ENCODE peak calls at places on chromosomes 11 and 22, in four cellular contexts. F, L, W and Q are unnamed samples.

GRCh38 chr11:66070604-66071325 is 693 bp downstream of the PACS1 start:
- DNase-seq in F (peak; percentile 30), L (peak; percentile 54), W (no peak), Q (peak; percentile 84)

GRCh38 chr22:30843245-30843644 is 125.3 kb downstream of the MORC2 start:
- DNase-seq in F (no peak), L (peak; percentile 26), W (peak; percentile 69), Q (no peak)

GRCh38 chr22:49960967-49961600 is 512 bp downstream of the PIM3 start:
- DNase-seq in F (peak; percentile 50), L (no peak), W (peak; percentile 45), Q (peak; percentile 76)

GRCh38 chr22:28907311-28908008 is 24.1 kb downstream of the ZNRF3 start:
- DNase-seq in F (no peak), L (no peak), W (no peak), Q (no peak)

GRCh38 chr11:110091995-110092576 is 1.1 kb upstream of the ZC3H12C start:
- DNase-seq in F (no peak), L (peak; percentile 53), W (no peak), Q (peak; percentile 40)

GRCh38 chr11:65013130-65013691 is 749 bp upstream of the ARL2 start:
- DNase-seq in F (peak; percentile 93), L (peak; percentile 94), W (no peak), Q (peak; percentile 94)

GRCh38 chr11:637333-637592 is 194 bp downstream of the DRD4 start:
- DNase-seq in F (no peak), L (no peak), W (no peak), Q (no peak)

GRCh38 chr22:31448382-31448781 is 41.3 kb downstream of the EIF4ENIF1 start:
- DNase-seq in F (no peak), L (peak; percentile 20), W (no peak), Q (no peak)

GRCh38 chr11:128095459-128096096 is 491.8 kb downstream of the ETS1 start:
- DNase-seq in F (peak; percentile 20), L (peak; percentile 71), W (peak; percentile 84), Q (peak; percentile 83)

GRCh38 chr11:61477734-61478148 is 30.8 kb upstream of the LRRC10B start:
- DNase-seq in F (peak; percentile 60), L (peak; percentile 58), W (no peak), Q (peak; percentile 56)

GRCh38 chr11:102061276-102061675 is 14.0 kb downstream of the CFAP300 start:
- DNase-seq in F (no peak), L (peak; percentile 5), W (no peak), Q (peak; percentile 30)

GRCh38 chr11:68763926-68764657 is 12.8 kb upstream of the TESMIN start:
- DNase-seq in F (no peak), L (no peak), W (no peak), Q (no peak)

GRCh38 chr11:13160302-13160701 is 117.3 kb upstream of the BMAL1 start:
- DNase-seq in F (no peak), L (no peak), W (no peak), Q (no peak)

GRCh38 chr11:78808903-78809302 is 234.2 kb upstream of the NARS2 start:
- DNase-seq in F (no peak), L (no peak), W (no peak), Q (no peak)

GRCh38 chr11:33919645-33920044 is 27.8 kb upstream of the LMO2 start:
- DNase-seq in F (no peak), L (no peak), W (no peak), Q (no peak)

GRCh38 chr11:2742201-2742600 is 42.4 kb upstream of the KCNQ1OT1 start:
- DNase-seq in F (no peak), L (no peak), W (no peak), Q (no peak)

GRCh38 chr11:111969344-111969743 is 32.2 kb downstream of the DIXDC1 start:
- DNase-seq in F (no peak), L (no peak), W (no peak), Q (no peak)

GRCh38 chr11:61027141-61027840 is 55.8 kb downstream of the CD6 start:
- DNase-seq in F (no peak), L (no peak), W (no peak), Q (no peak)

GRCh38 chr11:104876324-104876723 is 21.9 kb downstream of the CASP12 start:
- DNase-seq in F (no peak), L (no peak), W (peak; percentile 49), Q (no peak)

GRCh38 chr11:67071420-67072284 is 15.0 kb downstream of the RHOD start:
- DNase-seq in F (peak; percentile 19), L (peak; percentile 87), W (peak; percentile 32), Q (peak; percentile 63)

GRCh38 chr22:41517172-41518047 is 26.9 kb downstream of the POLR3H start:
- DNase-seq in F (peak; percentile 84), L (peak; percentile 82), W (no peak), Q (peak; percentile 72)

GRCh38 chr22:47575291-47575690 is 812.8 kb downstream of the TBC1D22A start:
- DNase-seq in F (no peak), L (no peak), W (no peak), Q (no peak)

GRCh38 chr11:59144579-59145345 is 2.1 kb downstream of the FAM111A start:
- DNase-seq in F (peak; percentile 88), L (peak; percentile 89), W (peak; percentile 68), Q (peak; percentile 91)